ENCODE peak calls at places on chromosomes 7 and 10, in five cellular contexts. B, W, V, M and J are unnamed samples.

GRCh38 chr10:86823565-86823964 is 67.1 kb downstream of the BMPR1A start:
- DNase-seq in V (no peak), M (no peak), B (no peak), W (no peak), J (no peak)

GRCh38 chr10:64394744-64395143 is 873.5 kb downstream of the REEP3 start:
- DNase-seq in V (no peak), M (no peak), B (peak), W (no peak), J (no peak)

GRCh38 chr10:29635711-29636144 is 957 bp upstream of the SVIL start:
- DNase-seq in W (no peak), M (no peak), B (peak), V (no peak), J (no peak)

GRCh38 chr10:11724938-11725776 is 17.0 kb upstream of the ECHDC3 start:
- DNase-seq in W (no peak), B (peak), V (no peak), M (peak), J (no peak)

GRCh38 chr7:129914536-129915272 is 38.1 kb downstream of the UBE2H start:
- DNase-seq in W (no peak), M (no peak), B (peak), V (no peak), J (no peak)

GRCh38 chr7:118195837-118196474 is 12.0 kb downstream of the LSM8 start:
- DNase-seq in W (peak), M (peak), V (no peak), B (peak), J (no peak)

GRCh38 chr7:158617737-158618128 is 30.1 kb upstream of the PTPRN2 start:
- DNase-seq in M (no peak), W (no peak), B (peak), V (no peak), J (no peak)

GRCh38 chr10:28020080-28020860 is 21.4 kb upstream of the ODAD2 start:
- DNase-seq in M (no peak), W (no peak), V (no peak), B (no peak), J (no peak)

GRCh38 chr7:40717242-40717641 is 582.4 kb downstream of the SUGCT start:
- DNase-seq in V (peak), B (peak), M (peak), W (peak), J (peak)

GRCh38 chr10:10131984-10132383 is 885.7 kb upstream of the CELF2 start:
- DNase-seq in M (no peak), B (peak), W (no peak), V (no peak), J (no peak)

DNA sequence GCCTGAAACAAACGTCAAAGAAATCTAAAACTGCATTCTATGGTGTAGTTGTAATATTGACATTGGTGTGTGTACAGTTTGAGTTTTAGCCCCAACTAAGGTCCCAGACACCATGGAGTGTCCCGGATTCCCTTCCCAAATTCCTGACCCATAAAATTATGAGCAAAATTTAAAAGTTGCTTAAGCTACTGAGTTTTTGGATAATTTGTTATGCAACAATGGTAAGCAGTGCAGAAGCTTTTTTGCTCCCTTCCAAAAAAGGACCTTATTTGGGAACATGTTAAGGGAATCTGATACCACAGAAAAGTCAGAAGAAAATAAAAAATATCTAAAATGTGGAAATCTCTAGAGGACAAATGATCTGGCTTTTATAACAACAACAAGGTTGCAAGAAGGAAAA is 63.3 kb upstream of the KMT2E start:
- DNase-seq in V (no peak), M (no peak), W (no peak), B (peak), J (no peak)
- H3K27ac ChIP-seq in V (peak), M (no peak), W (no peak), B (no peak), J (peak)

DNA sequence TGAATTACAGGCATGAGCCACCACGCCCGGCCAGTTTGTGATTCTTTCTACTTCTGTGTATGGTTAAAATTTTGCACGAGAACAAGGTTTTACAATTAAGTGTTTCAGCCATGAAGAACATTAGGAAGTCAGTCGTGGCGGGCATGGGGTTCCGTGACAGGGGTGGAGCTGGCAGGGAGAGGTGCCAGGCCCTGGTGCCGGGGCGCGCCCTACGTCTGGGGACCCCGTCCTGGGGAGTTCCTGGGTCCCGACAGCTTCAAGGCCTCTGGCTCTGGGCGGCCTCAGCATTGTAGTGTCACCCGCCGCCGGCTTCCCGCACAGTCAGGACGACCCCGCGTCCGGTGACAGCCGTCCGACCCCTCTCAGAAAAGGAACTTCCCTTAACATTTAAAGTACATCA is 23.0 kb upstream of the MKI67 start:
- DNase-seq in W (no peak), B (no peak), M (no peak), V (no peak), J (no peak)
- TF ChIP-seq CTCF in W (no peak), B (no peak), M (no peak), V (no peak), J (no peak)

GRCh38 chr10:3806603-3807002 is 21.6 kb upstream of the KLF6 start:
- DNase-seq in V (no peak), B (peak), W (no peak), M (no peak), J (no peak)

GRCh38 chr10:3805227-3805790 is 20.3 kb upstream of the KLF6 start:
- DNase-seq in W (no peak), M (peak), B (peak), V (no peak), J (no peak)

GRCh38 chr10:3803884-3804741 is 19.1 kb upstream of the KLF6 start:
- DNase-seq in V (no peak), M (no peak), B (peak), W (no peak), J (no peak)

GRCh38 chr10:3807221-3807927 is 22.4 kb upstream of the KLF6 start:
- DNase-seq in B (no peak), V (no peak), W (no peak), M (no peak), J (peak)

DNA sequence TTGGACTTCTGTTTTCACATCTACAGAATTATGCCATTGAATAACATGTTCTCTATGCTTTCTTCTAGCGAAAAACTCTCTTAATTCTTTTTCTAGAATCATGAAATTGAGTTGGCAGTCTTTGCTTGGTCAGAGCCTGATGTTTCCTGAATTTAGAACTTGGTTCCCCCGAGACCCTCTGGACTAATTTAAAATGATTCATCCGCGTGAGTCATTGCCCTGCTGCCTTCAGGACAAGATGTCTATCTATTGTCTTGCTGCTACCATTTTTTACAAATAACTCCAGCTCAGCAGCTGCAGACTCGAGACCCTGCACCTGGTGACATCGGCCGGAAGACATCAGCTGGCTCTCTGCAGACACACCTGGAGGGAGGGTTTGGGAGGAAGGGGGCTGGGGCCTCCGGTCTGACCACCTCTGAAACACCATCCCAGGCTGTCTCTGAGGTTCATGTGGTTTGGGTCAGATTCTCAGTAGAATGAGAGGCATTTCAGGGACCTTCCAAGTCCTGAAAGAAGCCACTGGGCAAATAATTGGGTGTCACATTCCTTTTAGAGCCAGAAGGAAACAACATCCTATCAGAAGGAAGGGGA is 20.9 kb upstream of the KLF6 start:
- DNase-seq in W (no peak), V (no peak), M (peak), B (peak), J (peak)
- H3K4me3 ChIP-seq in W (no peak), V (peak), M (peak), B (no peak), J (peak)

DNA sequence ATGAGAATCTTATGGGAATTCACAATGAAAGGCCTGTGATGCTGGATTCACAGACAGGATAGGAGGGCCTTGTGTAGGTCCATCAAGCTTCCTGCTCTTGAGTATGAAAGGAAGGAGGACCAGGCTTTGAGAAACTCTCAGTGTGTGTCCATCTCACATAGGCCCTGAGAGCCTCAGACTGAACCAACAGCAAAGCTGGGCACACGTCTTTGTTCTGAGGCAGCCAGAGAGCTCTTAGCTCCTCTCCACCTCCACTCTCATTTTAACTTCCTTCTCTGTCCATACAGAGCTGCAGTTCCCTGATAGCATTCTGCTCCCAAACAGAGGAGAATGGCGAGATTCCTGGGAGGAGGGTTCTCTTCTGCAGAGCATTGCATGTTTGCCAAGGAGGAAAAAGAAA is 515.6 kb downstream of the CALN1 start:
- DNase-seq in M (no peak), B (no peak), W (no peak), V (no peak), J (no peak)
- H3K27ac ChIP-seq in M (no peak), B (no peak), W (no peak), V (no peak), J (no peak)

GRCh38 chr7:20269726-20270125 is 52.5 kb upstream of the MACC1 start:
- DNase-seq in M (no peak), W (no peak), V (no peak), B (peak), J (no peak)

GRCh38 chr7:20270371-20270770 is 53.2 kb upstream of the MACC1 start:
- DNase-seq in B (no peak), V (no peak), W (no peak), M (no peak), J (no peak)

GRCh38 chr7:20264623-20265022 is 47.4 kb upstream of the MACC1 start:
- DNase-seq in B (no peak), V (no peak), M (no peak), W (no peak), J (no peak)

GRCh38 chr7:20268832-20269231 is 51.6 kb upstream of the MACC1 start:
- DNase-seq in W (no peak), V (no peak), B (no peak), M (no peak), J (no peak)

GRCh38 chr7:20267482-20267881 is 50.3 kb upstream of the MACC1 start:
- DNase-seq in W (no peak), B (no peak), V (no peak), M (no peak), J (no peak)
- TF ChIP-seq CTCF in W (no peak), B (no peak), V (no peak), M (no peak), J (no peak)

GRCh38 chr7:128027485-128027980 is 3.7 kb downstream of the LRRC4 start:
- DNase-seq in B (no peak), W (no peak), M (no peak), V (no peak), J (no peak)
- H3K4me3 ChIP-seq in B (peak), W (no peak), M (no peak), V (no peak), J (no peak)

DNA sequence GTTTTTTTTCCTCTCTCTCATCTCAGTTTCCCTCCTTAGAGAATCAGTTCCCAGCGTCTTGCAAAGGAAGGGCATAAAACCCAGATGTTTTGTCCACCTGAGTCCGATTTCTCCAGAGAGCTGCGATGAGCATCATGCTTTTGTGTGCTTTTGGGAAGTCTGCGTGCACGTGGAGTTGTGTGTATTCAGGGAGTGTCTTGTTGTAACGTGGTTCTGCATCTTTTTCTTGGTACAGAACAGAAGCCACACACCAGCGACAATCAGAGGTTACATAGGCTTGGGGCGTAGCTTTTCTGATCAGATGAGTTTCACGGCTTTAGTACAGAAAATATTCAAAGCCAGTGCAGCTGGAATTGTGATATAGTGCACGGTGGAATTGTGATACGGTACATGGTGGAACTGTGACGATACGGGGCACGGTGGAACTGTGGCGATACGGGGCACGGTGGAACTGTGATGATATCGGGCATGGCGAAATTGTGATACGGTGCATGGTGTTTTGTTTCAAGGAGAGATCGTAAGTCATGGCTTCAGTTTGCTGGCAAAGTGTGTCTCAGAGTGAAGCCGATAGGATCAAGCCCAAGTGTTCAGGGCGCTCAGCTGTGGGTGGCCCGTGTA is 32.8 kb downstream of the FOXK1 start:
- DNase-seq in B (no peak), W (no peak), V (no peak), M (no peak), J (peak)
- H3K27ac ChIP-seq in B (peak), W (no peak), V (no peak), M (no peak), J (peak)

DNA sequence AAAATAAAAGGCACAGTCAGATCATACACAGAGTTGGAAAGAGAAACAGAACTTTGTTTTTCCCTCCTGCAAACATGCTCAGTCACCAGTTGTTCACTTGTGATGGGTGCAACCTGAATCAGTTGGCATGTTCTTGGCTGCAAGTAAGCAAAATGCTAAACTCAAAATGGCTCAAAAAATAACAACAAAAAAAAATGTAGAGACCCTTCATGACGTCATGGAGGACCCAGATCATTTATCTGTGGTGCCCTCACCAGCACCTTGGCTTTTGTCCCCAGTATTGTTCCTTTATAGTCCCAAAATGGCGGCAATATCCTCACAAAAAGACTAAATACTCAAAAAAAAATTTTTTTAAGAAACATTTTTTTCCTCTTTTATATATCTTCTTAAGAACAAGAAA is 112.4 kb downstream of the CABCOCO1 start:
- DNase-seq in B (no peak), W (no peak), V (no peak), M (no peak), J (no peak)
- TF ChIP-seq CTCF in B (no peak), W (no peak), V (no peak), M (no peak), J (no peak)

GRCh38 chr7:105319578-105319977 is 69.1 kb downstream of the SRPK2 start:
- DNase-seq in B (no peak), V (no peak), W (no peak), M (no peak), J (no peak)
- H3K4me3 ChIP-seq in B (no peak), V (no peak), W (peak), M (no peak), J (no peak)

GRCh38 chr10:133465950-133466474 is 12.3 kb downstream of the SCART1 start:
- DNase-seq in V (peak), M (no peak), B (no peak), W (peak), J (no peak)

GRCh38 chr10:133465191-133465949 is 11.6 kb downstream of the SCART1 start:
- DNase-seq in V (peak), W (peak), B (no peak), M (no peak), J (no peak)

GRCh38 chr10:133464582-133465031 is 10.9 kb downstream of the SCART1 start:
- DNase-seq in W (peak), M (no peak), V (peak), B (no peak), J (peak)

GRCh38 chr10:133466683-133467275 is 13.0 kb downstream of the SCART1 start:
- DNase-seq in M (no peak), W (no peak), B (no peak), V (peak), J (no peak)

DNA sequence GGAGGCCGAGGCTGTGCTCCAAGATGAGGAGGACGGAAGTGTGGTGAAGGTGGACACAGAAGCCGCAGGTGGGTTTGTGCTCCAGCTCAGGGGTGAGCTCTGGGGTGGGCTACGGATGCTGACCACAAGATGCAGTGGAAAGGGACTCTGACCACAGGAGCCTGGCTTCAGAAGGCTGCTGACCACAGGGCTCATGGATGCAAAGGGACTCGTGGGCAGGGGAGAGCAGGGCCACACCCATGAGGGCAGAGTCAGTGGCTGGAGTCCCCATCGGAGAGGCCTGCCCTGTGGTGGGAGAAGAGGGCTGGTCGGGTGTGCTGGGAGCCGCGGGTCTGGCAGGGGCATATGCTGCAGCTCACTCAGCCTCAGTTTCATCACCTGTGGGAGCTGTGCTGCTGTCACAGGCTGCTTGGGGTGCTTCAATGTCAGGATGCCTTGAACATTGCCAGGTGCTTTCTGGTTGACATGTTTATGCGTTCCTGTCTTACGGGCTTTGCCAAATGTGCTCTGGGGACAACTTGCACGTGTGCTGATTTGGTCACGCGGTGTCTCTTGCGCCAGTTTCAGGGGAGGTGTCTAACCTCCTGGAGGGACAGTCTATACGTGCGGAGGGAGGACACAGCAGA is 13.7 kb downstream of the SCART1 start:
- DNase-seq in V (peak), M (no peak), W (no peak), B (no peak), J (no peak)
- H3K27ac ChIP-seq in V (no peak), M (no peak), W (no peak), B (no peak), J (no peak)